ENCODE peak calls at places on chromosomes 3 and 15, in eight cellular contexts. R, M, X, T, F, S, L and I are unnamed samples.

GRCh38 chr3:195139876-195140240 is 131.1 kb downstream of the XXYLT1 start:
- DNase-seq in F (no peak), X (no peak), M (no peak), T (no peak), S (no peak), R (no peak), L (no peak), I (no peak)

GRCh38 chr3:11665331-11665730 is 21.6 kb upstream of the VGLL4 start:
- DNase-seq in R (no peak), F (no peak), M (no peak), L (no peak), T (no peak), X (no peak), S (no peak), I (no peak)

GRCh38 chr3:14941871-14942270 is 5.5 kb upstream of the NR2C2 start:
- DNase-seq in S (no peak), L (no peak), F (no peak), T (no peak), X (no peak), M (no peak), R (no peak), I (no peak)

GRCh38 chr3:16480861-16481569 is 32.5 kb downstream of the RFTN1 start:
- DNase-seq in S (no peak), L (no peak), M (no peak), X (no peak), F (no peak), T (peak; percentile 54), R (no peak), I (no peak)

GRCh38 chr15:27418729-27419128 is 447.7 kb downstream of the GABRG3 start:
- DNase-seq in S (no peak), T (no peak), F (no peak), M (no peak), R (no peak), L (no peak), X (no peak), I (no peak)

GRCh38 chr3:121836069-121836468 is 1.1 kb downstream of the EAF2 start:
- DNase-seq in L (no peak), S (no peak), F (no peak), R (no peak), X (no peak), T (no peak), M (no peak), I (peak; percentile 10)

GRCh38 chr15:60519218-60519617 is 40.3 kb upstream of the ICE2 start:
- DNase-seq in F (no peak), R (no peak), S (no peak), X (no peak), M (no peak), L (no peak), T (no peak), I (no peak)

GRCh38 chr3:39202094-39202493 is 9.7 kb upstream of the XIRP1 start:
- DNase-seq in L (no peak), X (no peak), T (no peak), F (no peak), M (no peak), R (no peak), S (no peak), I (no peak)

GRCh38 chr15:38189651-38190280 is 62.9 kb upstream of the SPRED1 start:
- DNase-seq in F (no peak), L (no peak), X (no peak), T (no peak), S (no peak), M (no peak), R (no peak), I (no peak)

GRCh38 chr3:25854214-25854613 is 64.3 kb downstream of the OXSM start:
- DNase-seq in L (no peak), F (no peak), T (no peak), M (no peak), X (no peak), R (no peak), S (no peak), I (no peak)